ENCODE peak calls at places on chromosomes 6 and 20, in seven cellular contexts. C is IMR-90; O is H9; K is effector memory CD4-positive, alpha-beta T cell; X is H1; V is keratinocyte; F is stomach. T is an unnamed sample. For H3K9me3, the result is how much of the 10 kb centered on the place peaks cover.

GRCh38 chr6:2817778-2818443 is 23.8 kb downstream of the SERPINB1 start:
- DNase-seq in C (peak), X (no peak), F (no peak), V (peak), O (no peak), K (no peak), T (no peak)

GRCh38 chr6:116633685-116634084 is 17.4 kb downstream of the RSPH4A start:
- DNase-seq in C (no peak), V (no peak), K (no peak), F (no peak), X (no peak), O (peak), T (no peak)

GRCh38 chr20:19966840-19967239 is 50.3 kb upstream of the NAA20 start:
- DNase-seq in C (no peak), K (no peak), F (no peak), X (no peak), V (no peak), O (no peak), T (no peak)

GRCh38 chr6:156416392-156416791 is 360.8 kb upstream of the ARID1B start:
- DNase-seq in K (no peak), X (no peak), O (no peak), F (no peak), C (no peak), V (no peak), T (no peak)

GRCh38 chr6:107272246-107272645 is 156.9 kb upstream of the BEND3 start:
- DNase-seq in O (no peak), K (no peak), V (no peak), X (no peak), F (no peak), C (no peak), T (no peak)

GRCh38 chr20:8330785-8331699 is 199.0 kb downstream of the PLCB1 start:
- DNase-seq in C (no peak), O (no peak), K (no peak), X (no peak), V (no peak), F (no peak), T (no peak)

GRCh38 chr6:32639440-32640394 is 2.5 kb downstream of the HLA-DQA1 start:
- DNase-seq in V (no peak), O (no peak), X (no peak), K (no peak), F (no peak), C (no peak), T (no peak)

GRCh38 chr6:149834513-149835481 is 29.4 kb downstream of the LRP11 start:
- DNase-seq in C (peak), F (peak), X (peak), O (peak), V (no peak), K (peak), T (peak)

GRCh38 chr6:44960898-44961297 is 367.2 kb upstream of the RUNX2 start:
- DNase-seq in X (no peak), C (peak), F (no peak), V (no peak), K (no peak), O (no peak), T (no peak)

GRCh38 chr6:33082702-33083101 is 6.9 kb downstream of the HLA-DPB1 start:
- DNase-seq in X (peak), C (peak), K (no peak), O (peak), F (peak), V (no peak), T (no peak)

GRCh38 chr6:132995432-132995831 is 181.1 kb downstream of the RPS12 start:
- DNase-seq in X (no peak), C (peak), F (no peak), K (no peak), V (no peak), O (no peak), T (no peak)

GRCh38 chr6:63560806-63561672 is 11.2 kb upstream of the LOC128125822 start:
- DNase-seq in F (no peak), V (no peak), C (peak), O (no peak), K (no peak), X (no peak), T (no peak)

GRCh38 chr6:42200035-42200434 is 5.3 kb upstream of the GUCA1B start:
- DNase-seq in O (no peak), C (peak), X (no peak), V (no peak), F (no peak), K (no peak), T (no peak)

GRCh38 chr20:38143238-38143645 is 21.8 kb downstream of the TGM2 start:
- DNase-seq in V (no peak), F (no peak), X (no peak), C (no peak), K (no peak), O (no peak), T (no peak)

GRCh38 chr20:57480444-57481152 is 44.3 kb downstream of the CTCFL start:
- DNase-seq in X (no peak), K (no peak), F (no peak), O (no peak), C (no peak), V (no peak), T (peak)

GRCh38 chr6:130670142-130670541 is 157.1 kb upstream of the SMLR1 start:
- DNase-seq in V (no peak), O (no peak), F (no peak), C (no peak), X (no peak), K (no peak), T (no peak)

GRCh38 chr20:61760321-61761112 is 305.2 kb downstream of the TAF4 start:
- DNase-seq in K (no peak), F (no peak), V (no peak), C (no peak), X (no peak), O (no peak), T (no peak)

GRCh38 chr6:72365773-72366172 is 256.1 kb upstream of the KCNQ5 start:
- DNase-seq in X (no peak), F (no peak), K (no peak), O (no peak), C (no peak), V (no peak), T (no peak)

GRCh38 chr6:16669227-16669626 is 92.0 kb downstream of the ATXN1 start:
- DNase-seq in V (no peak), K (peak), O (no peak), X (no peak), F (peak), C (peak), T (peak)

GRCh38 chr6:158255974-158256601 is 56.2 kb upstream of the TULP4 start:
- DNase-seq in K (no peak), F (no peak), C (no peak), V (no peak), O (no peak), X (no peak), T (peak)

GRCh38 chr6:110337481-110337880 is 20.7 kb downstream of the METTL24 start:
- DNase-seq in X (no peak), C (no peak), F (no peak), V (no peak), O (no peak), K (no peak), T (no peak)

GRCh38 chr20:19265646-19266374 is 53.4 kb downstream of the SLC24A3 start:
- DNase-seq in O (peak), C (no peak), V (no peak), X (peak), K (no peak), F (no peak), T (no peak)

GRCh38 chr6:170224694-170225660 is 65.9 kb downstream of the DLL1 start:
- DNase-seq in C (peak), V (peak), O (no peak), F (peak), K (no peak), X (peak), T (no peak)
- H3K9me3 ChIP-seq in C (under half), V (under half), O (under half), F (under half), K (under half), X (under half), T (under half)

GRCh38 chr6:18958146-18958545 is 571.0 kb downstream of the RNF144B start:
- DNase-seq in F (no peak), C (no peak), X (no peak), O (no peak), V (no peak), K (no peak), T (no peak)
- H3K9me3 ChIP-seq in F (under half), C (under half), X (under half), O (under half), V (under half), K (under half), T (under half)

GRCh38 chr6:168690271-168690670 is 249.3 kb downstream of the SMOC2 start:
- DNase-seq in X (no peak), K (no peak), F (no peak), O (no peak), C (no peak), V (no peak), T (no peak)
- H3K9me3 ChIP-seq in X (under half), K (under half), F (under half), O (under half), C (under half), V (under half), T (under half)

DNA sequence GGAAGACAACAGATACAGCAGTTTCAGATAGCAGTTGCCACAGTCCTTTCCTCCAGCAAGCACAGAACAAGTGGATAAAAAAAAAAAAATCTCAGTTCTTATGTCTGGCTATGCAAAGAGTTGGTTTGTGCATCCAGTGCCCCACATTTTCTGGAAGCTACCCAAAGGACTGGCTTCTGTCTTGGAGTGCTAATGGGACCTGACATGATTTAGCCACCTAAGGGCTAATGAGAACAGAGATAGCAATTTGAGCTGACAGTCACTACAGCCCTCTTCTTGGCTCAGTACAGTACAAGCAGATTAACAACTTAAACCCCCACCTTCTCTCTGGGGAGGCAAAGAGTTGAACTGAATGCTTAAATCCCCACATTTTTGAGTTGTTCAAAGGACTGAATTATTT is 976.8 kb downstream of the TBC1D32 start:
- DNase-seq in O (no peak), V (no peak), K (no peak), X (no peak), F (no peak), C (no peak), T (no peak)
- H3K9me3 ChIP-seq in O (under half), V (under half), K (under half), X (under half), F (under half), C (under half), T (under half)

GRCh38 chr6:303948-304558 is 11.8 kb downstream of the DUSP22 start:
- DNase-seq in O (peak), X (no peak), K (no peak), F (no peak), V (no peak), C (no peak), T (no peak)
- H3K9me3 ChIP-seq in O (half or more), X (half or more), K (under half), F (under half), V (under half), C (under half), T (under half)

GRCh38 chr6:51007237-51007636 is 188.6 kb downstream of the TFAP2B start:
- DNase-seq in V (no peak), F (no peak), X (no peak), C (no peak), O (no peak), K (no peak), T (no peak)
- H3K9me3 ChIP-seq in V (under half), F (under half), X (under half), C (under half), O (under half), K (under half), T (under half)

GRCh38 chr20:46505501-46505900 is 7.9 kb downstream of the ZNF334 start:
- DNase-seq in X (no peak), C (no peak), V (no peak), O (no peak), K (no peak), F (no peak), T (no peak)
- H3K9me3 ChIP-seq in X (half or more), C (under half), V (under half), O (half or more), K (under half), F (under half), T (under half)

GRCh38 chr20:62901891-62902290 is 24.4 kb downstream of the DIDO1 start:
- DNase-seq in O (no peak), V (no peak), X (no peak), K (no peak), F (no peak), C (no peak), T (peak)
- H3K9me3 ChIP-seq in O (under half), V (under half), X (under half), K (under half), F (under half), C (under half), T (under half)

GRCh38 chr20:31430568-31431095 is 9.8 kb upstream of the DEFB123 start:
- DNase-seq in O (no peak), C (no peak), K (no peak), X (no peak), F (no peak), V (no peak), T (no peak)
- H3K9me3 ChIP-seq in O (under half), C (under half), K (under half), X (under half), F (under half), V (under half), T (under half)

DNA sequence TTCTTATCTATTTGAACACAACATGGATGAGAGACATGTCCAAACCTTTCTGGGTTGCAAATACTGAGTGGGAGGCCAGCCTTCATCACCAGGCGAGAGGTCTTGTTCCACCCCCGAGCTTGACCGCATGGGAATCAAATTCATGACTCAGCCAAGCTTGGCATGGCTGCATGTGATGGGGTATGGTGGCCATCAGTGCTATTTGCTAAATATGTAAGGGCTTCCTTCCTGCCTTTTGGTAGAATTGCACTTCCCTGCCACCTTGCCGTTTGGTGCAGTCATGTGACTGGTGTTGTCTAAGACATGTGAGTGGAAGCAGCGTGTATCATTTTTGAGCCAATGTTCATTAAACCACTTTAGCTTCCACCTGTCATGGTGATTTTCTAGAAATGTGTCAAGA is 508.9 kb upstream of the SULF2 start:
- DNase-seq in V (no peak), C (peak), O (no peak), F (no peak), X (no peak), K (no peak), T (no peak)
- H3K9me3 ChIP-seq in V (under half), C (under half), O (under half), F (under half), X (under half), K (under half), T (under half)

T was measured in CD8-positive, alpha-beta memory T cell.